ENCODE peak calls at places on chromosomes 12 and 14, in nine cellular contexts. W, B, T, Q, E, V, M, L and I are unnamed samples.

GRCh38 chr12:52929538-52929937 is 19.4 kb upstream of the KRT18 start:
- DNase-seq in W (no peak), B (no peak), T (no peak), Q (no peak), E (no peak), V (no peak), M (no peak), L (no peak), I (no peak)

GRCh38 chr12:19482551-19483109 is 43.3 kb downstream of the AEBP2 start:
- DNase-seq in W (peak), B (no peak), T (no peak), Q (no peak), E (peak), V (no peak), M (no peak), L (no peak), I (no peak)

GRCh38 chr12:66829660-66830325 is 150.9 kb upstream of the GRIP1 start:
- DNase-seq in W (no peak), B (no peak), T (no peak), Q (no peak), E (no peak), V (no peak), M (no peak), L (no peak), I (no peak)

GRCh38 chr12:108482717-108483212 is 32.3 kb upstream of the FICD start:
- DNase-seq in W (no peak), B (no peak), T (no peak), Q (no peak), E (no peak), V (no peak), M (no peak), L (no peak), I (peak)

GRCh38 chr12:99259040-99259934 is 388.3 kb upstream of the GARIN6 start:
- DNase-seq in W (no peak), B (no peak), T (peak), Q (no peak), E (no peak), V (no peak), M (no peak), L (no peak), I (no peak)

GRCh38 chr12:53937099-53937498 is 1.5 kb upstream of the HOXC13 start:
- DNase-seq in W (no peak), B (no peak), T (no peak), Q (no peak), E (no peak), V (no peak), M (no peak), L (no peak), I (no peak)

GRCh38 chr14:82704218-82704617 is 1170.6 kb upstream of the SEL1L start:
- DNase-seq in W (no peak), B (no peak), T (no peak), Q (no peak), E (no peak), V (no peak), M (no peak), L (no peak), I (no peak)

GRCh38 chr12:54012631-54013398 is 4.0 kb downstream of the HOXC8 start:
- DNase-seq in W (no peak), B (no peak), T (no peak), Q (no peak), E (no peak), V (no peak), M (no peak), L (no peak), I (no peak)

GRCh38 chr12:103495783-103496456 is at the start of gene C12orf42:
- DNase-seq in W (peak), B (no peak), T (peak), Q (no peak), E (peak), V (peak), M (peak), L (no peak), I (peak)

GRCh38 chr12:105970885-105971284 is 167.9 kb downstream of the NUAK1 start:
- DNase-seq in W (no peak), B (no peak), T (no peak), Q (no peak), E (no peak), V (no peak), M (no peak), L (no peak), I (no peak)

GRCh38 chr12:106030210-106031175 is 108.3 kb downstream of the NUAK1 start:
- DNase-seq in W (no peak), B (no peak), T (peak), Q (no peak), E (no peak), V (no peak), M (peak), L (no peak), I (peak)

GRCh38 chr14:60097974-60098373 is 6.3 kb downstream of the PCNX4 start:
- DNase-seq in W (no peak), B (no peak), T (no peak), Q (no peak), E (no peak), V (no peak), M (no peak), L (no peak), I (no peak)

GRCh38 chr12:123150804-123151678 is at the start of gene PITPNM2:
- DNase-seq in W (peak), B (no peak), T (peak), Q (no peak), E (peak), V (no peak), M (no peak), L (peak), I (peak)

GRCh38 chr14:103246089-103246488 is 87.9 kb upstream of the EIF5 start:
- DNase-seq in W (no peak), B (no peak), T (no peak), Q (no peak), E (no peak), V (no peak), M (no peak), L (no peak), I (no peak)

GRCh38 chr12:58412466-58412865 is 471.1 kb downstream of the ATP23 start:
- DNase-seq in W (no peak), B (no peak), T (peak), Q (no peak), E (no peak), V (no peak), M (no peak), L (no peak), I (peak)

GRCh38 chr14:50262865-50263264 is 31.5 kb upstream of the SOS2 start:
- DNase-seq in W (no peak), B (no peak), T (no peak), Q (no peak), E (no peak), V (no peak), M (no peak), L (no peak), I (no peak)

GRCh38 chr12:45994736-45995135 is 4.4 kb upstream of the SCAF11 start:
- DNase-seq in W (no peak), B (no peak), T (no peak), Q (no peak), E (no peak), V (no peak), M (no peak), L (no peak), I (no peak)

GRCh38 chr12:118103231-118103600 is 595 bp downstream of the VSIG10 start:
- DNase-seq in W (no peak), B (no peak), T (peak), Q (peak), E (peak), V (no peak), M (no peak), L (no peak), I (peak)